ENCODE peak calls at places on chromosomes 2 and 18, in five cellular contexts. V is omental fat pad; M is right lobe of liver; H is CD8-positive, alpha-beta T cell; B is AG04450. E is an unnamed sample.

GRCh38 chr2:235533616-235534385 is 40.0 kb downstream of the AGAP1 start:
- DNase-seq in M (no peak), V (no peak), H (no peak), B (no peak), E (peak)

GRCh38 chr2:158460632-158461297 is 4.0 kb downstream of the PKP4 start:
- DNase-seq in V (no peak), H (no peak), M (no peak), B (no peak), E (no peak)

GRCh38 chr2:110768591-110768990 is 36.2 kb downstream of the ACOXL start:
- DNase-seq in H (no peak), M (no peak), V (no peak), B (no peak), E (no peak)

GRCh38 chr2:3172265-3172935 is 205.2 kb downstream of the EIPR1 start:
- DNase-seq in H (no peak), M (no peak), V (no peak), B (no peak), E (no peak)

GRCh38 chr2:138829326-138829725 is 49.1 kb upstream of the NXPH2 start:
- DNase-seq in V (no peak), M (peak), H (peak), B (no peak), E (no peak)

GRCh38 chr2:47870668-47871540 is 35.4 kb downstream of the FBXO11 start:
- DNase-seq in H (no peak), B (no peak), V (no peak), M (no peak), E (no peak)

GRCh38 chr2:33064349-33064801 is 117.6 kb downstream of the LTBP1 start:
- DNase-seq in B (no peak), H (no peak), M (no peak), V (no peak), E (no peak)

GRCh38 chr2:102190425-102191107 is 3.7 kb downstream of the IL1RL2 start:
- DNase-seq in H (no peak), B (no peak), V (no peak), M (no peak), E (no peak)

GRCh38 chr2:240351826-240352426 is 83.5 kb upstream of the GPC1 start:
- DNase-seq in H (no peak), B (no peak), M (no peak), V (no peak), E (peak)

GRCh38 chr2:100962366-100963025 is 39.6 kb upstream of the RPL31 start:
- DNase-seq in H (no peak), M (no peak), B (no peak), V (no peak), E (no peak)

GRCh38 chr2:176177580-176178270 is 10.7 kb upstream of the HOXD1 start:
- DNase-seq in M (no peak), B (no peak), V (no peak), H (no peak), E (no peak)

DNA sequence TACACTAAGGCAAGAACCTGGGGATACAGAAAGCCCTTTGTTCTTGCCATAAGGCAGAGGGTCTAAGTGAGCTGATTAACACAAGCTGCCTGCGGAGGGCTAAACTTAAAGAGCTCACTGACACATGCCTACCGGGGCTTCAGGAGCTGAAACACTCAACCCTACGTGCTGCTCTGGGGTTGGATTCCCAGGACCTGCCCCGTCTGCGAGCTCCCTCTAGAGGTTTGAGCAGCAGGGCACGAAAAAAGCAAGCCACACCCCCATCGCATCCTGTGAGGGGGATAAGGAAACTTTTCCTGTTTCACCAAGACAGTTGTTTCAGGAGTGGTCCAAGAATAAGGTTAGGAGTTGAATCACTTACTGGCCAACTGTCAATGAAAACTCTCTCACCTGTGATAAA is 562.1 kb downstream of the TMX3 start:
- DNase-seq in V (no peak), H (no peak), B (no peak), M (no peak), E (peak)
- TF ChIP-seq CTCF in V (no peak), H (no peak), B (no peak), M (no peak), E (peak)

GRCh38 chr18:9334351-9335254 is at the start of gene TWSG1:
- DNase-seq in H (peak), B (peak), V (peak), M (peak), E (peak)
- TF ChIP-seq CTCF in H (peak), B (peak), V (no peak), M (no peak), E (peak)

GRCh38 chr18:62942578-62942977 is 227.2 kb downstream of the PHLPP1 start:
- DNase-seq in M (no peak), B (no peak), H (no peak), V (no peak), E (no peak)

GRCh38 chr18:62939433-62939832 is 224.1 kb downstream of the PHLPP1 start:
- DNase-seq in H (no peak), V (no peak), M (no peak), B (no peak), E (no peak)

GRCh38 chr18:62948788-62949187 is 233.4 kb downstream of the PHLPP1 start:
- DNase-seq in H (no peak), M (no peak), B (no peak), V (no peak), E (no peak)

GRCh38 chr18:62939925-62940324 is 224.6 kb downstream of the PHLPP1 start:
- DNase-seq in B (no peak), V (no peak), H (no peak), M (no peak), E (no peak)

GRCh38 chr18:62944454-62944853 is 229.1 kb downstream of the PHLPP1 start:
- DNase-seq in H (no peak), V (no peak), B (no peak), M (no peak), E (no peak)
- TF ChIP-seq CTCF in H (no peak), V (no peak), B (peak), M (no peak), E (peak)

GRCh38 chr18:74166397-74166796 is 18.1 kb downstream of the TIMM21 start:
- DNase-seq in V (no peak), H (no peak), M (no peak), B (no peak), E (no peak)

DNA sequence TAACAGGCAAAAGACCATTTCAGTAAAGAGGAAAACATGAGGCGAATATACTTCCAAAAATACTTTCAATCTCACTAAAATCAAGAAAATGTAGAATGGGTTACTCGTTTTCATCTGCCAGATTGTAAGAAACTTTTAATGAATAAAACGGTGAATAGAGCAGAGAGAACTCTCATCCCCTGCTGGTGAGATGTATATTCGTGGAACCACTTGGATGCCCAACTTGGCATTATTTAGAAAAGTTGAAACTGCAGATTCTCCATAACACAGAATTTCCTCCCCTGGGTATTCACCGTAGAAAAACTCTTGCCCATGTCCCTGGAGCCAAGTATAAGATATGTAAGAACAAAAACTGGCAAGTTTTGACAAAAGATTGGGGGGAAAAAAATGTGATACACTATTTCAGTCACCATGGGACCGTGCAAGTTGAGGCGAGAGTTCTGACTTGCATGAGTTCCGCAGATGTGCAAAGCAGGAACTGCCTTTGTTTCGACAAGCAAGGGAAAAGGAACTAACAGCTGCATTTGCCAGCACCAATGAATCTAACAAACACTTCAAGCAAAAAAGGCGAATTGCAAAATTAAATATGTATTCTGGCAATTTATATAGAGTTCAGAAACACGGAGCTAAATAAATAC is 14.8 kb downstream of the TIMM21 start:
- DNase-seq in M (no peak), H (no peak), B (no peak), V (no peak), E (no peak)
- TF ChIP-seq CTCF in M (no peak), H (no peak), B (peak), V (no peak), E (no peak)

GRCh38 chr2:151638188-151638933 is 95.9 kb downstream of the NEB start:
- DNase-seq in H (peak), M (peak), B (no peak), V (no peak), E (no peak)

GRCh38 chr2:151637284-151637781 is 96.9 kb downstream of the NEB start:
- DNase-seq in M (no peak), B (no peak), V (no peak), H (peak), E (no peak)

GRCh38 chr2:151644580-151644979 is 89.7 kb downstream of the NEB start:
- DNase-seq in B (no peak), H (no peak), V (no peak), M (no peak), E (no peak)

GRCh38 chr2:151634726-151635467 is 99.4 kb downstream of the NEB start:
- DNase-seq in B (no peak), H (no peak), M (no peak), V (no peak), E (no peak)

DNA sequence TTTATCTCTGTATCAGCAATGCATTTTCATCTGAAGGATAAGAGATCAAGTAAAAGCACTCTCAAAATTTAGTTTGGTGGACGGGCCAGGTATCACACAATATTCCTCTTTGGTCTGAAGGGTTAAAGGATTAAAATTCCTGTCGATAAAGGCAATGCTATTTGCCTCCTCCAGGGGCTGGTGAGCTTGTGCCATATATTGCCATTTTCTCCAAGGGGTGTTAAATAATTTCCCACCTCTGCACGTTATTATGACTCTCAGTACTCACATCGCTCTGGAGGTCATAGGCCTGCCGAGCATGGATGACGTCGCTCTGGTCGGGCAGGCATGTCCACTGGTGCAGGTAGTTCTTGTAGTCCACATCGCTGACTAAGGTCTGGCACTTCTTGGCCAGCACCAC is 94.2 kb downstream of the NEB start:
- DNase-seq in M (no peak), H (no peak), V (no peak), B (no peak), E (no peak)
- TF ChIP-seq CTCF in M (no peak), H (no peak), V (no peak), B (no peak), E (no peak)

E was measured in chondrocyte.